ENCODE peak calls at places on chromosomes 11 and 22, in five cellular contexts. O, T, H, V and F are unnamed samples.
A peak's percentile ranks its signal among the peaks of the same experiment; 100 is the strongest.

GRCh38 chr22:42001127-42001526 is 2.5 kb downstream of the WBP2NL start:
- DNase-seq in O (peak; percentile 56), T (no peak), H (no peak), V (no peak), F (no peak)

GRCh38 chr22:26835929-26836528 is 178.6 kb downstream of the MIAT start:
- DNase-seq in O (peak; percentile 23), T (peak; percentile 44), H (peak; percentile 41), V (peak; percentile 62), F (no peak)

GRCh38 chr22:40687706-40688105 is 8.4 kb downstream of the MCHR1 start:
- DNase-seq in O (no peak), T (no peak), H (no peak), V (no peak), F (no peak)

GRCh38 chr11:71060358-71060757 is 192.0 kb downstream of the SHANK2 start:
- DNase-seq in O (no peak), T (no peak), H (no peak), V (no peak), F (no peak)

GRCh38 chr11:131302831-131303230 is 67.6 kb upstream of the NTM start:
- DNase-seq in O (no peak), T (no peak), H (peak; percentile 42), V (no peak), F (no peak)

GRCh38 chr11:23846902-23847422 is 649.9 kb upstream of the LUZP2 start:
- DNase-seq in O (no peak), T (no peak), H (no peak), V (no peak), F (no peak)

GRCh38 chr11:87405843-87406242 is 368.1 kb downstream of the TMEM135 start:
- DNase-seq in O (no peak), T (no peak), H (no peak), V (no peak), F (no peak)

GRCh38 chr11:93024376-93024775 is 54.9 kb downstream of the MTNR1B start:
- DNase-seq in O (peak; percentile 27), T (no peak), H (no peak), V (no peak), F (no peak)

GRCh38 chr11:86141645-86142569 is 73.0 kb upstream of the PICALM start:
- DNase-seq in O (peak; percentile 23), T (no peak), H (no peak), V (no peak), F (no peak)

GRCh38 chr11:68213135-68213515 is at the start of gene KMT5B:
- DNase-seq in O (peak; percentile 54), T (no peak), H (peak; percentile 78), V (peak; percentile 53), F (no peak)

GRCh38 chr11:134742956-134743808 is 331.1 kb upstream of the B3GAT1 start:
- DNase-seq in O (no peak), T (no peak), H (no peak), V (no peak), F (no peak)

GRCh38 chr11:132114185-132114584 is 743.8 kb downstream of the NTM start:
- DNase-seq in O (peak; percentile 25), T (no peak), H (peak; percentile 60), V (no peak), F (no peak)

GRCh38 chr22:30423296-30423958 is 2.1 kb upstream of the MTFP1 start:
- DNase-seq in O (no peak), T (no peak), H (no peak), V (no peak), F (no peak)

GRCh38 chr11:128716661-128717210 is 22.9 kb downstream of the FLI1 start:
- DNase-seq in O (peak; percentile 62), T (no peak), H (no peak), V (no peak), F (no peak)

GRCh38 chr22:19955241-19956128 is 13.9 kb upstream of the TXNRD2 start:
- DNase-seq in O (no peak), T (no peak), H (peak; percentile 15), V (no peak), F (no peak)

GRCh38 chr11:126898802-126899201 is 101.8 kb downstream of the KIRREL3 start:
- DNase-seq in O (no peak), T (no peak), H (no peak), V (no peak), F (no peak)

GRCh38 chr11:1557904-1558831 is 13.9 kb downstream of the DUSP8 start:
- DNase-seq in O (peak; percentile 84), T (peak; percentile 71), H (no peak), V (no peak), F (no peak)

GRCh38 chr11:3609416-3610265 is 32.2 kb downstream of the ART5 start:
- DNase-seq in O (peak; percentile 37), T (peak; percentile 47), H (peak; percentile 75), V (peak; percentile 56), F (no peak)

GRCh38 chr22:20135846-20136602 is 4.4 kb downstream of the ZDHHC8 start:
- DNase-seq in O (no peak), T (no peak), H (no peak), V (no peak), F (no peak)

GRCh38 chr22:36131907-36132306 is 28.6 kb downstream of the APOL3 start:
- DNase-seq in O (no peak), T (no peak), H (no peak), V (no peak), F (no peak)

GRCh38 chr11:119055901-119056300 is 1.1 kb downstream of the HYOU1 start:
- DNase-seq in O (peak; percentile 37), T (peak; percentile 57), H (peak; percentile 64), V (no peak), F (no peak)

GRCh38 chr11:130166457-130166784 is 6.8 kb downstream of the ST14 start:
- DNase-seq in O (peak; percentile 99), T (peak; percentile 87), H (peak; percentile 46), V (peak; percentile 42), F (no peak)

GRCh38 chr11:6640985-6641701 is 14.5 kb downstream of the DCHS1 start:
- DNase-seq in O (no peak), T (no peak), H (no peak), V (no peak), F (no peak)

GRCh38 chr11:83661491-83662350 is 375.6 kb upstream of the CCDC90B start:
- DNase-seq in O (no peak), T (no peak), H (no peak), V (no peak), F (no peak)

GRCh38 chr11:12274056-12274455 is 103.3 kb upstream of the PARVA start:
- DNase-seq in O (no peak), T (no peak), H (no peak), V (no peak), F (no peak)

GRCh38 chr11:116073854-116074837 is 569.9 kb upstream of the CADM1 start:
- DNase-seq in O (no peak), T (no peak), H (no peak), V (no peak), F (peak; percentile 82)

GRCh38 chr22:48089601-48090331 is 1327.3 kb downstream of the TBC1D22A start:
- DNase-seq in O (no peak), T (peak; percentile 16), H (no peak), V (peak; percentile 25), F (no peak)

GRCh38 chr22:48093981-48094380 is 1331.5 kb downstream of the TBC1D22A start:
- DNase-seq in O (no peak), T (no peak), H (no peak), V (no peak), F (no peak)

GRCh38 chr22:48090332-48090672 is 1327.9 kb downstream of the TBC1D22A start:
- DNase-seq in O (no peak), T (no peak), H (no peak), V (no peak), F (no peak)

GRCh38 chr22:48091060-48091650 is 1328.7 kb downstream of the TBC1D22A start:
- DNase-seq in O (no peak), T (no peak), H (no peak), V (no peak), F (no peak)

GRCh38 chr22:48091656-48092223 is 1329.3 kb downstream of the TBC1D22A start:
- DNase-seq in O (no peak), T (no peak), H (no peak), V (no peak), F (no peak)
- TF ChIP-seq RCOR1 in O (no peak), T (no peak), H (no peak), V (no peak), F (no peak)

GRCh38 chr11:46387919-46388618 is 3.5 kb downstream of the CHRM4 start:
- DNase-seq in O (no peak), T (no peak), H (no peak), V (peak; percentile 28), F (no peak)
- TF ChIP-seq RCOR1 in O (no peak), T (no peak), H (no peak), V (no peak), F (no peak)

GRCh38 chr11:19060629-19061028 is at the start of gene MRGPRX2:
- DNase-seq in O (no peak), T (no peak), H (no peak), V (no peak), F (no peak)
- TF ChIP-seq RCOR1 in O (no peak), T (no peak), H (no peak), V (no peak), F (no peak)

GRCh38 chr22:46389081-46389480 is 53.6 kb downstream of the TRMU start:
- DNase-seq in O (no peak), T (no peak), H (no peak), V (no peak), F (no peak)
- TF ChIP-seq RCOR1 in O (no peak), T (no peak), H (no peak), V (no peak), F (no peak)

GRCh38 chr11:65401073-65401802 is 14.8 kb downstream of the FRMD8 start:
- DNase-seq in O (no peak), T (no peak), H (no peak), V (no peak), F (no peak)

GRCh38 chr11:65399249-65399648 is 12.8 kb downstream of the FRMD8 start:
- DNase-seq in O (no peak), T (no peak), H (no peak), V (no peak), F (no peak)

GRCh38 chr11:65398362-65398910 is 12.0 kb downstream of the FRMD8 start:
- DNase-seq in O (no peak), T (no peak), H (no peak), V (no peak), F (no peak)

GRCh38 chr11:65400295-65401072 is 14.0 kb downstream of the FRMD8 start:
- DNase-seq in O (no peak), T (no peak), H (no peak), V (no peak), F (no peak)

DNA sequence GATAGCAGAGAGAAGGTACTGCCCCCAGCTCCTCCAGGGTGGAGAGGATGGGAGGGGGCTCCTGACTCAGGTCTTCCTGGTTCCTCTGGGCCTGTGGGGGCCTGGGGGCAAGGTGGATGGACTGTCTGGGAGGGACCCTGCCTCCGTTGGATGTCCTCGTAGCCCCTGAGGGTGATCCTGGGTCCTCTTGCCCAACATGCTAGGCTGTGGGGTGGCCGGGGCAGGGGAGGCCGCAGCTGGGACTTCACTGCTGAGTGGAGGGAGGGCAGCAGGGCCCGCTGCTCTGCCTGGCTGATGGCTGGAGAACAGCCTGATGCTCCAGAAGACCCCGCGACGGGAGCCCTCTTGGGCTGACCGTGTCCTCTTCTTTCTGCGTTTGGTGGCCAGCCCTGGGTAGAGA is 13.4 kb downstream of the FRMD8 start:
- DNase-seq in O (no peak), T (no peak), H (no peak), V (no peak), F (no peak)
- TF ChIP-seq RCOR1 in O (no peak), T (no peak), H (no peak), V (no peak), F (no peak)